ENCODE peak calls at places on chromosomes 2 and 18, in ten cellular contexts. One of them, this sample, is unnamed.

GRCh38 chr2:38835015-38835601 is 40.6 kb downstream of the DHX57 start:
- DNase-seq in testis: no peak
- DNase-seq in adrenal gland: no peak
- DNase-seq in IMR-90: peak
- DNase-seq in prostate gland: no peak
- DNase-seq in body of pancreas: no peak
- DNase-seq in tibial nerve: no peak
- DNase-seq in uterus: no peak
- DNase-seq in Peyer's patch: no peak
- DNase-seq in breast epithelium: no peak
- DNase-seq in this sample: no peak

GRCh38 chr2:113848758-113849460 is 41.0 kb upstream of the ACTR3 start:
- DNase-seq in breast epithelium: no peak
- DNase-seq in IMR-90: peak
- DNase-seq in adrenal gland: peak
- DNase-seq in uterus: no peak
- DNase-seq in prostate gland: no peak
- DNase-seq in Peyer's patch: no peak
- DNase-seq in testis: no peak
- DNase-seq in body of pancreas: no peak
- DNase-seq in tibial nerve: no peak
- DNase-seq in this sample: no peak

GRCh38 chr18:79133724-79134123 is 64.5 kb downstream of the ATP9B start:
- DNase-seq in tibial nerve: no peak
- DNase-seq in IMR-90: no peak
- DNase-seq in adrenal gland: no peak
- DNase-seq in uterus: no peak
- DNase-seq in breast epithelium: no peak
- DNase-seq in Peyer's patch: no peak
- DNase-seq in testis: no peak
- DNase-seq in prostate gland: no peak
- DNase-seq in body of pancreas: no peak
- DNase-seq in this sample: no peak

GRCh38 chr2:144999040-144999875 is 479.3 kb upstream of the ZEB2 start:
- DNase-seq in adrenal gland: no peak
- DNase-seq in body of pancreas: no peak
- DNase-seq in uterus: peak
- DNase-seq in tibial nerve: no peak
- DNase-seq in testis: peak
- DNase-seq in breast epithelium: no peak
- DNase-seq in IMR-90: no peak
- DNase-seq in prostate gland: no peak
- DNase-seq in Peyer's patch: no peak
- DNase-seq in this sample: no peak

GRCh38 chr18:59987102-59987501 is 87.3 kb downstream of the PMAIP1 start:
- DNase-seq in body of pancreas: no peak
- DNase-seq in prostate gland: no peak
- DNase-seq in Peyer's patch: no peak
- DNase-seq in IMR-90: no peak
- DNase-seq in breast epithelium: no peak
- DNase-seq in tibial nerve: no peak
- DNase-seq in uterus: no peak
- DNase-seq in adrenal gland: no peak
- DNase-seq in testis: no peak
- DNase-seq in this sample: no peak

GRCh38 chr2:235598842-235599531 is 105.1 kb downstream of the AGAP1 start:
- DNase-seq in breast epithelium: no peak
- DNase-seq in adrenal gland: no peak
- DNase-seq in uterus: no peak
- DNase-seq in IMR-90: peak
- DNase-seq in Peyer's patch: no peak
- DNase-seq in prostate gland: no peak
- DNase-seq in tibial nerve: no peak
- DNase-seq in testis: no peak
- DNase-seq in body of pancreas: no peak
- DNase-seq in this sample: no peak

GRCh38 chr18:31217455-31217854 is 54.8 kb upstream of the DSC1 start:
- DNase-seq in Peyer's patch: no peak
- DNase-seq in testis: no peak
- DNase-seq in adrenal gland: no peak
- DNase-seq in uterus: no peak
- DNase-seq in body of pancreas: peak
- DNase-seq in tibial nerve: no peak
- DNase-seq in breast epithelium: no peak
- DNase-seq in IMR-90: no peak
- DNase-seq in prostate gland: no peak
- DNase-seq in this sample: peak

GRCh38 chr2:219630770-219631405 is 3.5 kb downstream of the SLC4A3 start:
- DNase-seq in prostate gland: no peak
- DNase-seq in Peyer's patch: no peak
- DNase-seq in IMR-90: no peak
- DNase-seq in body of pancreas: no peak
- DNase-seq in adrenal gland: peak
- DNase-seq in breast epithelium: no peak
- DNase-seq in testis: peak
- DNase-seq in tibial nerve: no peak
- DNase-seq in uterus: peak
- DNase-seq in this sample: no peak

GRCh38 chr2:179354739-179355537 is 90.3 kb upstream of the SESTD1 start:
- DNase-seq in prostate gland: no peak
- DNase-seq in Peyer's patch: no peak
- DNase-seq in body of pancreas: no peak
- DNase-seq in breast epithelium: no peak
- DNase-seq in uterus: no peak
- DNase-seq in tibial nerve: no peak
- DNase-seq in testis: no peak
- DNase-seq in IMR-90: peak
- DNase-seq in adrenal gland: no peak
- DNase-seq in this sample: no peak

GRCh38 chr2:160402498-160402897 is 91.1 kb downstream of the RBMS1 start:
- DNase-seq in prostate gland: no peak
- DNase-seq in body of pancreas: no peak
- DNase-seq in IMR-90: no peak
- DNase-seq in Peyer's patch: no peak
- DNase-seq in testis: no peak
- DNase-seq in breast epithelium: no peak
- DNase-seq in tibial nerve: no peak
- DNase-seq in uterus: no peak
- DNase-seq in adrenal gland: no peak
- DNase-seq in this sample: no peak

GRCh38 chr2:241964133-241964532 is 94.6 kb downstream of the RTP5 start:
- DNase-seq in body of pancreas: peak
- DNase-seq in uterus: no peak
- DNase-seq in breast epithelium: no peak
- DNase-seq in IMR-90: no peak
- DNase-seq in adrenal gland: no peak
- DNase-seq in testis: peak
- DNase-seq in Peyer's patch: peak
- DNase-seq in tibial nerve: no peak
- DNase-seq in prostate gland: no peak
- DNase-seq in this sample: no peak

GRCh38 chr2:201419057-201419635 is 32.1 kb downstream of the TRAK2 start:
- DNase-seq in testis: peak
- DNase-seq in tibial nerve: no peak
- DNase-seq in IMR-90: no peak
- DNase-seq in Peyer's patch: peak
- DNase-seq in adrenal gland: no peak
- DNase-seq in breast epithelium: no peak
- DNase-seq in prostate gland: no peak
- DNase-seq in uterus: no peak
- DNase-seq in body of pancreas: no peak
- DNase-seq in this sample: no peak

GRCh38 chr2:124874226-124874625 is 849.1 kb downstream of the CNTNAP5 start:
- DNase-seq in adrenal gland: no peak
- DNase-seq in testis: no peak
- DNase-seq in prostate gland: no peak
- DNase-seq in body of pancreas: no peak
- DNase-seq in IMR-90: peak
- DNase-seq in uterus: no peak
- DNase-seq in Peyer's patch: no peak
- DNase-seq in tibial nerve: no peak
- DNase-seq in breast epithelium: no peak
- DNase-seq in this sample: no peak

DNA sequence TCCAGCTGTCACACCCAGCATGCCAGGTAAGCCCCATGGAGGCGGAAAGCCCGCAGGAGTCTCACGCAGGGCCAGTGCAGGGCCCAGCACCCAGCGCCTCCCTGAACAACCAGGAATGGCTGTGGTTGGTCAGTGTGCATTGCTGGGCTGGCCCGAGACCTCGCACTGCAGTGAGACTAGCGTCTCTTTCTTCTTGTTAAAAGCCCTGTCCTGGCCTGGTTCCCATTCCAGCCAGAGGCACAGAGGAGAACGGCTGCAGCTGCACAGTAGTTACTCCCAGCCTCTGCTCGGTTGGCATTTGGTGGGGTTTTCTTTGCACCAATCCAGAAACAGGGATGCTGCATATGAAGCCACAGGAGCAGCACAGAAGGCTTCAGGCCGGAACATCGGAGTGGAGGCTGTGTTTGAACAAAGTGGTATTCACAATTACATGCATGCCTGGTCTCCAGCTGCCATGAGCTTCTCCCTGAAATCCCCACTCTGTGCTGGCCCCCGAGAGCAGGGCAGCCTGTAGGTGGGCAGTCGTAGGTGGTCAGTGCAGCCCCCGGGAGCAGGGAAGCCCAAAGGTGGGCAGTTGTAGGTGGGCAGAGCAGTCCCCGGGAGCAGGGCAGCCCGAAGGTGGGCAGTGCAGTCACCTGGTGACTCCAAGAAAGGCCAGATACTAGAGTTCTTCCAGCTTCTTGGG is 163.7 kb upstream of the PXDN start:
- DNase-seq in testis: no peak
- DNase-seq in Peyer's patch: no peak
- DNase-seq in adrenal gland: no peak
- DNase-seq in breast epithelium: no peak
- DNase-seq in tibial nerve: no peak
- DNase-seq in uterus: no peak
- DNase-seq in body of pancreas: no peak
- DNase-seq in prostate gland: no peak
- DNase-seq in IMR-90: no peak
- DNase-seq in this sample: peak
- H3K4me3 ChIP-seq in testis: no peak
- H3K4me3 ChIP-seq in Peyer's patch: no peak
- H3K4me3 ChIP-seq in adrenal gland: no peak
- H3K4me3 ChIP-seq in breast epithelium: no peak
- H3K4me3 ChIP-seq in tibial nerve: no peak
- H3K4me3 ChIP-seq in uterus: no peak
- H3K4me3 ChIP-seq in body of pancreas: no peak
- H3K4me3 ChIP-seq in prostate gland: no peak
- H3K4me3 ChIP-seq in IMR-90: no peak
- H3K4me3 ChIP-seq in this sample: no peak

DNA sequence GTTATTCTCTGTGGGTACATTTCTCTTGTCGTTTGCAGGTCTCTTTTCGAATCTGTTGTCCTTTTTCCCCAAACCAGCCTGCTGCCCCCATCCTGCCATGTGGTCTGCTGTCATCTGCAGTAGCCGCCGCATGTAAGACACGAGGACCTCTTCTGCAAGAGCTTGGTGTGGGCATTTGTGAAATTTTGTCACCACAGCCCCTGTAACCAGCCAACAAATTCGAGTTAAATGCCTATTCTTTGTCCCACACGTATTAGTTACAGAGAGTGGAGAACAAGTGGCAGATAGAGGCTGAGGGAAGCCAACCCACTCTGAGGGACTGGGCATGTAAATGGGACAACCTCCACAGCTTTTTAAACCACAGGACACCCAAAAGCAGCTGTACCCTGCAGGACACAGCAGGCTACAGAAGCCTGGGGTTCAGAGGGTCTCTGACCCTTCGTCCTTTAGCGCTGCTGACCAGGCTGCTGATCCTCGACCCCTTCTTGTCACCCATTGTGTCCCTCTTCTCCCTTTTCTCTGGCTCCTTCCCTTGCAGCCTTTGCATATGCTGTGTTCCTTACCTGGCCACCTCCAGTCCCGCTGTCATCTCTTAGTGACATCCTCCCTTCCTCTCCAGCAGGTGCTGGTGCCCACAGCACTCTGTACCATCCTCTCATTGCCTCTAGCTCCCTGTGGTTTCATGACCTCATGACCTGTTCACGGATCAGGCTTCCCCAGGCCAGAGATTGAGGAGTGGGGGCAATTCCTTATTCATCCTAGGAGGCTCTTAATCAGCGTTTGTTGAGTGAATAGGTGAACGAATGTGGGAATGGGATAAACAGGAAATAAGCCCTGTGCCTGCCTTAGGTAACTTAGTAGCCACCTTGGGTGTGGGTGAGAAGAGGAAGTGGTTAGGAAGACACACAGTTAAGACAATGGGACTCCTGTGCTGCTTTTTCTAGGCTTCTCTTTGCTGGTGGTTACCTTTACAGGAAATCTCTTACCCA is 35.3 kb downstream of the ITGA6 start:
- DNase-seq in body of pancreas: no peak
- DNase-seq in uterus: no peak
- DNase-seq in tibial nerve: no peak
- DNase-seq in adrenal gland: no peak
- DNase-seq in prostate gland: no peak
- DNase-seq in breast epithelium: no peak
- DNase-seq in Peyer's patch: peak
- DNase-seq in IMR-90: no peak
- DNase-seq in testis: no peak
- DNase-seq in this sample: no peak
- TF ChIP-seq CTCF in body of pancreas: no peak
- TF ChIP-seq CTCF in uterus: no peak
- TF ChIP-seq CTCF in tibial nerve: peak
- TF ChIP-seq CTCF in adrenal gland: no peak
- TF ChIP-seq CTCF in prostate gland: no peak
- TF ChIP-seq CTCF in breast epithelium: no peak
- TF ChIP-seq CTCF in Peyer's patch: no peak
- TF ChIP-seq CTCF in IMR-90: no peak
- TF ChIP-seq CTCF in testis: no peak
- TF ChIP-seq CTCF in this sample: no peak

GRCh38 chr18:3451166-3451988 is 1.4 kb downstream of the TGIF1 start:
- DNase-seq in prostate gland: peak
- DNase-seq in testis: peak
- DNase-seq in uterus: peak
- DNase-seq in body of pancreas: peak
- DNase-seq in IMR-90: peak
- DNase-seq in breast epithelium: peak
- DNase-seq in Peyer's patch: peak
- DNase-seq in adrenal gland: peak
- DNase-seq in tibial nerve: peak
- DNase-seq in this sample: peak
- TF ChIP-seq POLR2A in prostate gland: peak
- TF ChIP-seq POLR2A in testis: peak
- TF ChIP-seq POLR2A in uterus: peak
- TF ChIP-seq POLR2A in body of pancreas: peak
- TF ChIP-seq POLR2A in IMR-90: peak
- TF ChIP-seq POLR2A in breast epithelium: peak
- TF ChIP-seq POLR2A in Peyer's patch: peak
- TF ChIP-seq POLR2A in adrenal gland: peak
- TF ChIP-seq POLR2A in tibial nerve: no peak
- TF ChIP-seq POLR2A in this sample: peak

DNA sequence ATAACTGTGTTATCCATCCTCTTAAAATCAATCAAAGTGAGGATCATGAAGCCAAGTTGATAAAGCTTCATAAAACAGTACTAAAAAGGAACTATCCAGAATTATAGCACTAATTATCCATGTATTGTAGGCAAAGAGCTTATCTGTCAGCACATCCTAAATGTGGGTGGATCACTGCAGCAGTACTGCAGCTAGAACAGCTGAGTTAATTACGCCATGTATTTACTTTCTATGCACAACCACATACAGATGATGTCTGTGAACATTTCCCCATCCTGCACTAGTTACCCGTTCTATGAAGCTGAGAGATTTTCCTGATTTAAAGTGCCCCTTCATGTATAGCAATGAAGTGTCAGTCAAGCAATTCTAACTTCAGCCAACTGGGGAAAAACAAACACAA is 96.6 kb downstream of the RAPH1 start:
- DNase-seq in breast epithelium: no peak
- DNase-seq in tibial nerve: no peak
- DNase-seq in IMR-90: no peak
- DNase-seq in prostate gland: no peak
- DNase-seq in uterus: no peak
- DNase-seq in adrenal gland: no peak
- DNase-seq in Peyer's patch: no peak
- DNase-seq in testis: no peak
- DNase-seq in body of pancreas: no peak
- DNase-seq in this sample: no peak
- H3K4me3 ChIP-seq in breast epithelium: no peak
- H3K4me3 ChIP-seq in tibial nerve: no peak
- H3K4me3 ChIP-seq in IMR-90: no peak
- H3K4me3 ChIP-seq in prostate gland: no peak
- H3K4me3 ChIP-seq in uterus: no peak
- H3K4me3 ChIP-seq in adrenal gland: no peak
- H3K4me3 ChIP-seq in Peyer's patch: no peak
- H3K4me3 ChIP-seq in testis: no peak
- H3K4me3 ChIP-seq in body of pancreas: no peak
- H3K4me3 ChIP-seq in this sample: no peak